ENCODE peak calls at places on chromosomes 7 and 10, in five cellular contexts. N is SK-MEL-5, R is T-helper 2 cell, A is astrocyte of the spinal cord, W is fibroblast of lung. B is an unnamed sample.

GRCh38 chr10:103525901-103526300 is 32.4 kb downstream of the NEURL1 start:
- DNase-seq in N (no peak), R (no peak), A (no peak), W (no peak), B (no peak)

GRCh38 chr7:30866939-30867338 is 44.7 kb upstream of the AQP1 start:
- DNase-seq in N (no peak), R (no peak), A (no peak), W (no peak), B (no peak)

GRCh38 chr7:15463801-15464761 is 97.7 kb downstream of the AGMO start:
- DNase-seq in N (no peak), R (no peak), A (no peak), W (no peak), B (no peak)

GRCh38 chr7:128322040-128322643 is 21.6 kb downstream of the RBM28 start:
- DNase-seq in N (peak; percentile 91), R (no peak), A (peak; percentile 32), W (peak; percentile 51), B (peak; percentile 65)

GRCh38 chr7:143282124-143282523 is 2.6 kb upstream of the TMEM139 start:
- DNase-seq in N (no peak), R (no peak), A (no peak), W (no peak), B (no peak)

GRCh38 chr10:73865107-73865458 is 9.3 kb downstream of the CAMK2G start:
- DNase-seq in N (no peak), R (no peak), A (no peak), W (no peak), B (no peak)

GRCh38 chr7:124940306-124940705 is 10.7 kb upstream of the POT1 start:
- DNase-seq in N (no peak), R (no peak), A (no peak), W (no peak), B (no peak)

GRCh38 chr7:87056346-87056745 is 3.1 kb downstream of the ELAPOR2 start:
- DNase-seq in N (no peak), R (no peak), A (no peak), W (no peak), B (no peak)

GRCh38 chr7:521221-522070 is 1.8 kb upstream of the PDGFA start:
- DNase-seq in N (no peak), R (no peak), A (peak; percentile 52), W (peak; percentile 41), B (peak; percentile 70)

GRCh38 chr7:24233386-24233785 is 50.6 kb upstream of the NPY start:
- DNase-seq in N (no peak), R (no peak), A (no peak), W (no peak), B (no peak)

GRCh38 chr7:121697731-121698396 is 175.1 kb upstream of the PTPRZ1 start:
- DNase-seq in N (peak; percentile 83), R (no peak), A (no peak), W (no peak), B (no peak)

GRCh38 chr10:15579605-15580004 is 140.1 kb downstream of the ITGA8 start:
- DNase-seq in N (no peak), R (no peak), A (peak; percentile 53), W (peak; percentile 26), B (peak; percentile 34)

GRCh38 chr7:150994141-150994837 is 3.5 kb downstream of the NOS3 start:
- DNase-seq in N (no peak), R (no peak), A (no peak), W (no peak), B (no peak)

GRCh38 chr7:64849250-64849923 is 53.7 kb upstream of the ZNF273 start:
- DNase-seq in N (no peak), R (no peak), A (no peak), W (peak; percentile 18), B (peak; percentile 4)

GRCh38 chr10:58177362-58177947 is 90.2 kb downstream of the IPMK start:
- DNase-seq in N (peak; percentile 51), R (no peak), A (peak; percentile 49), W (peak; percentile 36), B (peak; percentile 28)

GRCh38 chr10:79391231-79392019 is 44.2 kb downstream of the PPIF start:
- DNase-seq in N (no peak), R (no peak), A (no peak), W (no peak), B (peak; percentile 4)

GRCh38 chr10:3852147-3852904 is 67.3 kb upstream of the KLF6 start:
- DNase-seq in N (peak; percentile 90), R (peak; percentile 56), A (peak; percentile 99), W (peak; percentile 99), B (peak; percentile 96)

GRCh38 chr7:19610194-19610943 is 98.5 kb downstream of the POLR1F start:
- DNase-seq in N (no peak), R (no peak), A (no peak), W (no peak), B (no peak)

GRCh38 chr7:10940748-10941358 is 32.8 kb upstream of the PHF14 start:
- DNase-seq in N (no peak), R (no peak), A (no peak), W (no peak), B (no peak)

GRCh38 chr10:73940634-73941221 is 29.8 kb downstream of the PLAU start:
- DNase-seq in N (peak; percentile 65), R (peak; percentile 76), A (peak; percentile 71), W (peak; percentile 54), B (peak; percentile 91)

GRCh38 chr10:91381562-91381923 is 28.6 kb upstream of the HECTD2 start:
- DNase-seq in N (no peak), R (no peak), A (peak; percentile 30), W (peak; percentile 50), B (peak; percentile 10)

GRCh38 chr7:116705419-116705818 is 33.4 kb downstream of the MET start:
- DNase-seq in N (no peak), R (no peak), A (no peak), W (no peak), B (no peak)

GRCh38 chr10:86389441-86390193 is 23.0 kb upstream of the GRID1 start:
- DNase-seq in N (no peak), R (no peak), A (no peak), W (no peak), B (no peak)

GRCh38 chr7:141593134-141593533 is 41.9 kb downstream of the AGK start:
- DNase-seq in N (no peak), R (no peak), A (peak; percentile 68), W (peak; percentile 86), B (peak; percentile 73)

GRCh38 chr7:71135663-71136062 is 3.7 kb downstream of the GALNT17 start:
- DNase-seq in N (no peak), R (no peak), A (no peak), W (no peak), B (no peak)

GRCh38 chr10:78177013-78177370 is 143.3 kb downstream of the RPS24 start:
- DNase-seq in N (no peak), R (no peak), A (no peak), W (peak; percentile 13), B (no peak)

GRCh38 chr7:151518105-151518780 is 1.5 kb downstream of the RHEB start:
- DNase-seq in N (peak; percentile 36), R (peak; percentile 15), A (peak; percentile 51), W (peak; percentile 45), B (peak; percentile 50)

GRCh38 chr10:31000071-31000787 is 31.4 kb downstream of the ZNF438 start:
- DNase-seq in N (no peak), R (no peak), A (no peak), W (no peak), B (no peak)

B was measured in foreskin fibroblast.